ENCODE peak calls at places on chromosomes 3 and 15, in four cellular contexts. S, U, H and P are unnamed samples.

GRCh38 chr15:29822100-29822684 is at the start of gene TJP1:
- DNase-seq in S (peak), U (peak), H (peak), P (peak)

GRCh38 chr15:28147827-28148226 is 48.7 kb upstream of the OCA2 start:
- DNase-seq in S (no peak), U (no peak), H (no peak), P (no peak)

GRCh38 chr3:46110701-46111493 is 83.6 kb upstream of the XCR1 start:
- DNase-seq in S (no peak), U (peak), H (peak), P (peak)

GRCh38 chr3:145739926-145740325 is 421.1 kb downstream of the PLOD2 start:
- DNase-seq in S (no peak), U (no peak), H (no peak), P (peak)

GRCh38 chr3:149395107-149396089 is 17.9 kb upstream of the TM4SF1 start:
- DNase-seq in S (no peak), U (peak), H (no peak), P (peak)

GRCh38 chr3:110198717-110199587 is 861.6 kb upstream of the DPPA4 start:
- DNase-seq in S (no peak), U (no peak), H (no peak), P (peak)

GRCh38 chr3:37137516-37137915 is 36.9 kb downstream of the LRRFIP2 start:
- DNase-seq in S (no peak), U (no peak), H (no peak), P (no peak)

GRCh38 chr3:34361921-34362320 is 563.5 kb downstream of the PDCD6IP start:
- DNase-seq in S (no peak), U (no peak), H (no peak), P (no peak)

GRCh38 chr15:100889359-100890058 is 9.9 kb downstream of the ALDH1A3 start:
- DNase-seq in S (no peak), U (peak), H (peak), P (peak)

GRCh38 chr3:56914646-56915045 is 112.9 kb upstream of the ARHGEF3 start:
- DNase-seq in S (no peak), U (no peak), H (no peak), P (no peak)

GRCh38 chr15:100572362-100572983 is 29.5 kb downstream of the LINS1 start:
- DNase-seq in S (no peak), U (no peak), H (no peak), P (no peak)

GRCh38 chr15:70777156-70777926 is 14.0 kb upstream of the UACA start:
- DNase-seq in S (no peak), U (no peak), H (no peak), P (no peak)

GRCh38 chr3:171748341-171748918 is 61.9 kb downstream of the PLD1 start:
- DNase-seq in S (no peak), U (no peak), H (no peak), P (peak)

GRCh38 chr3:134876836-134877235 is 81.8 kb downstream of the EPHB1 start:
- DNase-seq in S (no peak), U (no peak), H (no peak), P (no peak)

GRCh38 chr3:30646181-30646876 is 39.9 kb downstream of the TGFBR2 start:
- DNase-seq in S (no peak), U (no peak), H (no peak), P (no peak)

GRCh38 chr3:197516517-197516889 is 39.3 kb downstream of the BDH1 start:
- DNase-seq in S (no peak), U (peak), H (peak), P (peak)

GRCh38 chr15:44706946-44707636 is 4.0 kb downstream of the PATL2 start:
- DNase-seq in S (no peak), U (no peak), H (no peak), P (no peak)

GRCh38 chr15:68298882-68299381 is 21.4 kb downstream of the FEM1B start:
- DNase-seq in S (no peak), U (peak), H (no peak), P (no peak)

GRCh38 chr15:62112616-62113593 is 46.1 kb downstream of the C2CD4A start:
- DNase-seq in S (no peak), U (peak), H (peak), P (peak)

GRCh38 chr15:40539030-40539429 is 25.8 kb downstream of the CCDC32 start:
- DNase-seq in S (no peak), U (no peak), H (no peak), P (no peak)

GRCh38 chr3:43752908-43753307 is 62.2 kb downstream of the ABHD5 start:
- DNase-seq in S (no peak), U (no peak), H (no peak), P (no peak)

GRCh38 chr3:70056081-70056480 is 56.5 kb downstream of the SAMMSON start:
- DNase-seq in S (no peak), U (no peak), H (no peak), P (no peak)

GRCh38 chr3:24417730-24418129 is 76.9 kb downstream of the THRB start:
- DNase-seq in S (no peak), U (no peak), H (no peak), P (no peak)

GRCh38 chr3:95319921-95320494 is 1257.1 kb downstream of the NSUN3 start:
- DNase-seq in S (no peak), U (no peak), H (no peak), P (peak)

GRCh38 chr15:40990789-40991188 is 37.5 kb downstream of the CHAC1 start:
- DNase-seq in S (no peak), U (no peak), H (no peak), P (no peak)

GRCh38 chr3:161149529-161149928 is 44.4 kb upstream of the B3GALNT1 start:
- DNase-seq in S (no peak), U (peak), H (no peak), P (peak)

GRCh38 chr3:132788299-132788698 is 66.1 kb upstream of the NPHP3 start:
- DNase-seq in S (no peak), U (no peak), H (peak), P (peak)

GRCh38 chr15:98850991-98851776 is 156.4 kb downstream of the PGPEP1L start:
- DNase-seq in S (peak), U (peak), H (no peak), P (no peak)

GRCh38 chr3:126315916-126316514 is 41.2 kb downstream of the KLF15 start:
- DNase-seq in S (no peak), U (no peak), H (no peak), P (no peak)

GRCh38 chr15:27847775-27848710 is 251.1 kb downstream of the OCA2 start:
- DNase-seq in S (no peak), U (no peak), H (no peak), P (no peak)

GRCh38 chr15:40028193-40028592 is 10.8 kb downstream of the SRP14 start:
- DNase-seq in S (no peak), U (no peak), H (no peak), P (no peak)

GRCh38 chr3:115165266-115165665 is 18.2 kb upstream of the ZBTB20 start:
- DNase-seq in S (no peak), U (no peak), H (no peak), P (no peak)

GRCh38 chr15:65952425-65953053 is 83.2 kb downstream of the RAB11A start:
- DNase-seq in S (no peak), U (peak), H (peak), P (peak)

GRCh38 chr15:65550681-65551098 is 20.4 kb downstream of the HACD3 start:
- DNase-seq in S (no peak), U (peak), H (no peak), P (peak)

GRCh38 chr3:23094890-23095462 is 108.2 kb upstream of the UBE2E2 start:
- DNase-seq in S (peak), U (peak), H (peak), P (peak)

GRCh38 chr3:132593241-132593949 is 3.7 kb upstream of the ACKR4 start:
- DNase-seq in S (no peak), U (peak), H (peak), P (no peak)